ENCODE peak calls at places on chromosomes 11 and 22, in five cellular contexts. F is epithelial cell of esophagus, K is lower lobe of right lung, V is foreskin fibroblast, I is body of pancreas. H is an unnamed sample.

GRCh38 chr11:128716661-128717210 is 22.9 kb downstream of the FLI1 start:
- DNase-seq in K (no peak), V (no peak), F (no peak), I (no peak), H (no peak)

GRCh38 chr11:11370263-11371060 is 17.4 kb upstream of the CSNK2A3 start:
- DNase-seq in I (no peak), F (no peak), V (no peak), K (no peak), H (no peak)

GRCh38 chr11:129190087-129190486 is 2.0 kb downstream of the ARHGAP32 start:
- DNase-seq in I (no peak), K (no peak), F (peak), V (peak), H (no peak)

GRCh38 chr11:27705873-27706820 is 5.9 kb upstream of the BDNF start:
- DNase-seq in F (peak), I (no peak), K (no peak), V (peak), H (no peak)

GRCh38 chr22:40491990-40492631 is 121.7 kb downstream of the SGSM3 start:
- DNase-seq in I (no peak), K (no peak), F (no peak), V (no peak), H (no peak)

GRCh38 chr11:2928605-2929510 is at the start of gene PHLDA2:
- DNase-seq in F (peak), V (peak), K (peak), I (peak), H (no peak)

GRCh38 chr11:62449451-62449851 is 30.6 kb downstream of the SCGB1A1 start:
- DNase-seq in I (peak), F (peak), K (no peak), V (no peak), H (no peak)

GRCh38 chr11:102196816-102197215 is 86.6 kb downstream of the YAP1 start:
- DNase-seq in V (peak), I (no peak), F (peak), K (no peak), H (no peak)

GRCh38 chr11:70547386-70547785 is 149.1 kb downstream of the CTTN start:
- DNase-seq in F (no peak), K (no peak), I (no peak), V (no peak), H (no peak)

GRCh38 chr22:49101873-49102272 is 725.8 kb downstream of the BRD1 start:
- DNase-seq in I (no peak), K (no peak), V (no peak), F (no peak), H (no peak)

GRCh38 chr22:45483319-45483718 is 19.4 kb upstream of the FBLN1 start:
- DNase-seq in F (no peak), I (no peak), V (no peak), K (peak), H (no peak)

GRCh38 chr11:125166903-125167291 is 2.3 kb downstream of the PKNOX2 start:
- DNase-seq in F (no peak), K (no peak), I (no peak), V (no peak), H (no peak)

GRCh38 chr11:6006395-6006794 is 351 bp downstream of the OR56A4 start:
- DNase-seq in F (no peak), V (no peak), K (no peak), I (no peak), H (no peak)

GRCh38 chr11:74680703-74681531 is 50.3 kb downstream of the CHRDL2 start:
- DNase-seq in K (no peak), F (no peak), V (no peak), I (peak), H (no peak)

GRCh38 chr11:23727821-23728220 is 769.0 kb upstream of the LUZP2 start:
- DNase-seq in F (peak), K (no peak), I (no peak), V (peak), H (peak)

GRCh38 chr22:39170825-39171622 is 18.5 kb upstream of the CBX7 start:
- DNase-seq in V (peak), F (peak), I (peak), K (peak), H (no peak)

GRCh38 chr11:43736502-43737193 is 56.1 kb downstream of the HSD17B12 start:
- DNase-seq in V (peak), I (no peak), K (no peak), F (peak), H (no peak)

GRCh38 chr11:124887667-124888013 is 10.0 kb downstream of the ROBO4 start:
- DNase-seq in F (no peak), V (no peak), K (no peak), I (no peak), H (no peak)

GRCh38 chr11:74069146-74070046 is 60.5 kb upstream of the UCP3 start:
- DNase-seq in K (no peak), I (peak), V (peak), F (peak), H (no peak)

GRCh38 chr11:121687961-121688566 is 235.3 kb upstream of the SORL1-AS1 start:
- DNase-seq in I (no peak), F (no peak), V (peak), K (no peak), H (no peak)

GRCh38 chr11:45155058-45155551 is 8.7 kb downstream of the PRDM11 start:
- DNase-seq in V (no peak), K (no peak), I (no peak), F (no peak), H (no peak)

GRCh38 chr11:114847599-114847998 is 169.3 kb downstream of the NXPE2 start:
- DNase-seq in V (no peak), I (no peak), F (no peak), K (no peak), H (no peak)

GRCh38 chr11:101741479-101742175 is 157.8 kb upstream of the TRPC6 start:
- DNase-seq in F (peak), V (no peak), K (no peak), I (no peak), H (no peak)

GRCh38 chr11:44608654-44609027 is 43.2 kb downstream of the CD82 start:
- DNase-seq in I (no peak), V (no peak), F (no peak), K (no peak), H (no peak)

GRCh38 chr11:79708319-79708928 is 267.6 kb upstream of the TENM4 start:
- DNase-seq in K (no peak), I (no peak), V (peak), F (peak), H (peak)

GRCh38 chr11:35288817-35289541 is 130.4 kb downstream of the SLC1A2 start:
- DNase-seq in F (peak), V (peak), K (no peak), I (no peak), H (no peak)

GRCh38 chr11:33997473-33998347 is 53.8 kb upstream of the CAPRIN1 start:
- DNase-seq in F (peak), I (no peak), V (peak), K (no peak), H (no peak)

GRCh38 chr11:118142809-118143208 is 9.8 kb downstream of the SCN4B start:
- DNase-seq in I (no peak), F (peak), V (no peak), K (peak), H (no peak)

GRCh38 chr11:86460461-86461404 is 86.0 kb downstream of the CCDC81 start:
- DNase-seq in I (no peak), F (no peak), K (no peak), V (no peak), H (no peak)

GRCh38 chr11:28393348-28393747 is 285.2 kb downstream of the METTL15 start:
- DNase-seq in V (no peak), F (no peak), K (no peak), I (no peak), H (no peak)

GRCh38 chr22:42688241-42688913 is 32.3 kb downstream of the A4GALT start:
- DNase-seq in K (peak), V (peak), I (peak), F (peak), H (peak)

GRCh38 chr22:24950272-24950902 is 2.1 kb upstream of the KIAA1671 start:
- DNase-seq in F (peak), I (no peak), K (no peak), V (no peak), H (no peak)

GRCh38 chr11:65505434-65506315 is 6.8 kb downstream of the MALAT1 start:
- DNase-seq in I (no peak), V (peak), F (peak), K (no peak), H (no peak)

GRCh38 chr11:119367661-119368120 is 13.8 kb downstream of the USP2 start:
- DNase-seq in K (no peak), F (no peak), V (peak), I (no peak), H (no peak)

GRCh38 chr11:122267602-122268001 is 151.6 kb upstream of the BLID start:
- DNase-seq in V (peak), F (peak), K (no peak), I (no peak), H (no peak)

GRCh38 chr22:50581950-50582561 is 593 bp downstream of the CHKB start:
- DNase-seq in I (no peak), V (peak), K (no peak), F (peak), H (no peak)

GRCh38 chr22:50584106-50585096 is 1.8 kb upstream of the CHKB start:
- DNase-seq in I (no peak), V (no peak), F (no peak), K (peak), H (no peak)

GRCh38 chr22:50585238-50585637 is 2.6 kb upstream of the CHKB start:
- DNase-seq in V (no peak), F (no peak), K (no peak), I (no peak), H (no peak)

GRCh38 chr22:50582562-50583293 is at the start of gene CHKB:
- DNase-seq in I (peak), F (peak), K (peak), V (peak), H (peak)

GRCh38 chr22:50583294-50583865 is 731 bp upstream of the CHKB start:
- DNase-seq in F (no peak), I (no peak), V (no peak), K (peak), H (no peak)
- H3K4me3 ChIP-seq in F (peak), I (peak), V (peak), K (peak), H (peak)

GRCh38 chr22:23270212-23270733 is 90.0 kb downstream of the BCR start:
- DNase-seq in V (no peak), F (no peak), I (no peak), K (no peak), H (no peak)
- TF ChIP-seq CTCF in V (no peak), F (no peak), I (no peak), K (no peak), H (peak)

GRCh38 chr22:41563051-41563711 is 2.4 kb downstream of the CSDC2 start:
- DNase-seq in V (peak), I (no peak), K (no peak), F (peak), H (no peak)
- H3K4me3 ChIP-seq in V (peak), I (no peak), K (no peak), F (no peak), H (peak)

GRCh38 chr11:81237139-81237538 is 1496.5 kb downstream of the FAM181B start:
- DNase-seq in K (no peak), V (no peak), I (no peak), F (peak), H (peak)
- TF ChIP-seq CTCF in K (peak), V (no peak), I (peak), F (peak), H (peak)